ENCODE peak calls at places on chromosome 2, in eight cellular contexts. B is stimulated activated CD8-positive, alpha-beta memory T cell treated with anti-CD3 and anti-CD28 coated beads, Interleukin-12 subunit alpha, Interleukin-12 subunit beta, amount 100 ng/mL, for 4 hours; A is activated CD8-positive, alpha-beta memory T cell treated with anti-CD3 and anti-CD28 coated beads for 1 hour; V is NCI-H748 treated with DMSO at 0.1 percent for 48 hours; F is HFF-Myc; I is LoVo; H is mucosa of gallbladder; D is NCI-H1105. G is an unnamed sample.

GRCh38 chr2:199278099-199278498 is 179.6 kb downstream of the SATB2 start:
- DNase-seq in B (no peak), A (no peak), V (no peak), F (no peak), I (no peak), H (no peak), D (no peak), G (no peak)

GRCh38 chr2:44549099-44549471 is 187.3 kb downstream of the CAMKMT start:
- DNase-seq in B (no peak), A (no peak), V (no peak), F (peak), I (peak), H (no peak), D (no peak), G (peak)

GRCh38 chr2:59223737-59224136 is 982.6 kb upstream of the FANCL start:
- DNase-seq in B (no peak), A (no peak), V (no peak), F (no peak), I (no peak), H (no peak), D (no peak), G (no peak)

GRCh38 chr2:54899576-54900200 is 150.6 kb downstream of the RTN4 start:
- DNase-seq in B (no peak), A (no peak), V (no peak), F (peak), I (peak), H (peak), D (peak), G (peak)

GRCh38 chr2:152861349-152861942 is 143.0 kb downstream of the ARL6IP6 start:
- DNase-seq in B (no peak), A (no peak), V (peak), F (no peak), I (peak), H (peak), D (no peak), G (peak)

GRCh38 chr2:61845320-61845719 is 8.5 kb downstream of the FAM161A start:
- DNase-seq in B (no peak), A (no peak), V (no peak), F (no peak), I (no peak), H (no peak), D (no peak), G (no peak)

GRCh38 chr2:179793238-179793637 is 68.2 kb downstream of the ZNF385B start:
- DNase-seq in B (no peak), A (no peak), V (no peak), F (no peak), I (no peak), H (no peak), D (no peak), G (no peak)

GRCh38 chr2:200320991-200321390 is 14.5 kb downstream of the SPATS2L start:
- DNase-seq in B (no peak), A (no peak), V (no peak), F (no peak), I (no peak), H (no peak), D (no peak), G (no peak)

GRCh38 chr2:94990956-94991355 is 34.6 kb upstream of the MAL start:
- DNase-seq in B (no peak), A (no peak), V (no peak), F (no peak), I (no peak), H (no peak), D (no peak), G (no peak)

GRCh38 chr2:127472268-127472667 is 54.0 kb downstream of the IWS1 start:
- DNase-seq in B (no peak), A (no peak), V (no peak), F (no peak), I (no peak), H (no peak), D (no peak), G (no peak)

GRCh38 chr2:132448331-132448730 is 31.7 kb downstream of the GPR39 start:
- DNase-seq in B (no peak), A (no peak), V (no peak), F (no peak), I (no peak), H (no peak), D (no peak), G (no peak)

GRCh38 chr2:26455037-26455800 is 22.7 kb downstream of the OTOF start:
- DNase-seq in B (no peak), A (no peak), V (no peak), F (no peak), I (no peak), H (no peak), D (no peak), G (no peak)

GRCh38 chr2:72291059-72291458 is 143.4 kb upstream of the CYP26B1 start:
- DNase-seq in B (no peak), A (no peak), V (no peak), F (no peak), I (no peak), H (no peak), D (no peak), G (no peak)

GRCh38 chr2:222708274-222708710 is 36.8 kb downstream of the MOGAT1 start:
- DNase-seq in B (peak), A (peak), V (peak), F (no peak), I (peak), H (peak), D (no peak), G (peak)

GRCh38 chr2:195304310-195304709 is 352.7 kb upstream of the SLC39A10 start:
- DNase-seq in B (no peak), A (no peak), V (peak), F (no peak), I (no peak), H (no peak), D (no peak), G (peak)

GRCh38 chr2:172735646-172736418 is at the start of gene RAPGEF4:
- DNase-seq in B (no peak), A (no peak), V (no peak), F (no peak), I (peak), H (no peak), D (peak), G (no peak)

GRCh38 chr2:170123593-170123992 is 54.4 kb upstream of the MYO3B start:
- DNase-seq in B (no peak), A (no peak), V (no peak), F (peak), I (no peak), H (no peak), D (no peak), G (no peak)

GRCh38 chr2:147659051-147659450 is 185.8 kb upstream of the ACVR2A start:
- DNase-seq in B (no peak), A (no peak), V (no peak), F (no peak), I (no peak), H (no peak), D (no peak), G (no peak)

GRCh38 chr2:164737612-164738081 is 104.0 kb downstream of the COBLL1 start:
- DNase-seq in B (no peak), A (no peak), V (peak), F (peak), I (peak), H (peak), D (peak), G (peak)

GRCh38 chr2:207243601-207244000 is 77.9 kb upstream of the KLF7 start:
- DNase-seq in B (no peak), A (no peak), V (no peak), F (no peak), I (no peak), H (no peak), D (no peak), G (no peak)

GRCh38 chr2:19349911-19350677 is 8.3 kb downstream of the OSR1 start:
- DNase-seq in B (no peak), A (no peak), V (no peak), F (no peak), I (no peak), H (peak), D (no peak), G (no peak)

GRCh38 chr2:30514134-30514860 is 67.3 kb downstream of the LCLAT1 start:
- DNase-seq in B (no peak), A (no peak), V (no peak), F (peak), I (no peak), H (peak), D (no peak), G (no peak)

GRCh38 chr2:113122364-113122763 is 5.0 kb upstream of the IL1RN start:
- DNase-seq in B (no peak), A (no peak), V (no peak), F (no peak), I (no peak), H (no peak), D (no peak), G (no peak)

GRCh38 chr2:13414907-13415306 is 698.2 kb downstream of the TRIB2 start:
- DNase-seq in B (no peak), A (no peak), V (no peak), F (no peak), I (no peak), H (no peak), D (no peak), G (no peak)

GRCh38 chr2:119674711-119675500 is 4.1 kb upstream of the TMEM177 start:
- DNase-seq in B (no peak), A (no peak), V (no peak), F (no peak), I (no peak), H (no peak), D (no peak), G (no peak)

GRCh38 chr2:129587426-129588064 is 391.9 kb upstream of the RAB6C start:
- DNase-seq in B (no peak), A (no peak), V (no peak), F (no peak), I (no peak), H (no peak), D (no peak), G (no peak)

GRCh38 chr2:192591617-192592016 is 396.9 kb upstream of the TMEFF2 start:
- DNase-seq in B (no peak), A (no peak), V (no peak), F (no peak), I (no peak), H (no peak), D (no peak), G (no peak)

GRCh38 chr2:156647377-156648010 is 211.3 kb downstream of the GPD2 start:
- DNase-seq in B (no peak), A (no peak), V (no peak), F (no peak), I (no peak), H (no peak), D (no peak), G (no peak)

GRCh38 chr2:10001551-10001950 is 41.8 kb upstream of the KLF11 start:
- DNase-seq in B (no peak), A (no peak), V (no peak), F (no peak), I (no peak), H (no peak), D (no peak), G (no peak)

GRCh38 chr2:76953733-76954347 is 568.3 kb downstream of the LRRTM4 start:
- DNase-seq in B (no peak), A (no peak), V (peak), F (peak), I (peak), H (peak), D (peak), G (peak)